ENCODE peak calls at places on chromosomes 12 and 14, in four cellular contexts. One of them, this sample, is unnamed.

GRCh38 chr12:73321776-73322175 is 1049.6 kb downstream of the TRHDE start:
- DNase-seq in H1: no peak
- DNase-seq in GM12878: no peak
- DNase-seq in K562: no peak
- DNase-seq in this sample: no peak

GRCh38 chr14:32313977-32314376 is 15.1 kb upstream of the AKAP6 start:
- DNase-seq in H1: no peak
- DNase-seq in GM12878: no peak
- DNase-seq in K562: no peak
- DNase-seq in this sample: no peak

GRCh38 chr12:102095677-102096263 is 24.1 kb downstream of the NUP37 start:
- DNase-seq in GM12878: peak
- DNase-seq in H1: no peak
- DNase-seq in K562: peak
- DNase-seq in this sample: peak

GRCh38 chr12:12990700-12991468 is 9.2 kb downstream of the HEBP1 start:
- DNase-seq in GM12878: no peak
- DNase-seq in H1: no peak
- DNase-seq in K562: no peak
- DNase-seq in this sample: no peak

GRCh38 chr14:81169711-81170103 is 51.1 kb downstream of the GTF2A1 start:
- DNase-seq in K562: no peak
- DNase-seq in H1: no peak
- DNase-seq in GM12878: no peak
- DNase-seq in this sample: peak

GRCh38 chr12:32344047-32344446 is 55.3 kb upstream of the FGD4 start:
- DNase-seq in GM12878: no peak
- DNase-seq in K562: no peak
- DNase-seq in H1: no peak
- DNase-seq in this sample: no peak

GRCh38 chr14:91835197-91835919 is 32.0 kb downstream of the TC2N start:
- DNase-seq in H1: no peak
- DNase-seq in K562: no peak
- DNase-seq in GM12878: no peak
- DNase-seq in this sample: no peak

GRCh38 chr12:106058256-106059182 is 80.2 kb downstream of the NUAK1 start:
- DNase-seq in GM12878: no peak
- DNase-seq in K562: no peak
- DNase-seq in H1: no peak
- DNase-seq in this sample: no peak

GRCh38 chr14:99241314-99242035 is 30.5 kb downstream of the BCL11B start:
- DNase-seq in H1: no peak
- DNase-seq in GM12878: no peak
- DNase-seq in K562: no peak
- DNase-seq in this sample: no peak

GRCh38 chr14:104682107-104682593 is 7.3 kb upstream of the INF2 start:
- DNase-seq in K562: no peak
- DNase-seq in GM12878: no peak
- DNase-seq in H1: peak
- DNase-seq in this sample: peak

GRCh38 chr14:104676130-104676693 is 13.2 kb upstream of the INF2 start:
- DNase-seq in K562: no peak
- DNase-seq in GM12878: no peak
- DNase-seq in H1: no peak
- DNase-seq in this sample: no peak

GRCh38 chr12:93746572-93747168 is 69.5 kb downstream of the CRADD start:
- DNase-seq in H1: no peak
- DNase-seq in GM12878: no peak
- DNase-seq in K562: no peak
- DNase-seq in this sample: no peak

GRCh38 chr12:4285070-4285469 is 11.5 kb downstream of the CCND2 start:
- DNase-seq in H1: no peak
- DNase-seq in K562: no peak
- DNase-seq in GM12878: no peak
- DNase-seq in this sample: no peak

GRCh38 chr12:11719678-11720099 is 70.2 kb downstream of the ETV6 start:
- DNase-seq in K562: no peak
- DNase-seq in H1: no peak
- DNase-seq in GM12878: no peak
- DNase-seq in this sample: peak

GRCh38 chr14:32252030-32252670 is 49.1 kb upstream of the RNU6-8 start:
- DNase-seq in H1: peak
- DNase-seq in K562: peak
- DNase-seq in GM12878: peak
- DNase-seq in this sample: peak

GRCh38 chr12:76552343-76552938 is 7.1 kb downstream of the OSBPL8 start:
- DNase-seq in GM12878: no peak
- DNase-seq in H1: no peak
- DNase-seq in K562: no peak
- DNase-seq in this sample: no peak

GRCh38 chr12:28855761-28856160 is 293.3 kb upstream of the FAR2 start:
- DNase-seq in H1: no peak
- DNase-seq in GM12878: no peak
- DNase-seq in K562: no peak
- DNase-seq in this sample: no peak

GRCh38 chr12:104792570-104792969 is 165.5 kb downstream of the SLC41A2 start:
- DNase-seq in K562: no peak
- DNase-seq in H1: no peak
- DNase-seq in GM12878: no peak
- DNase-seq in this sample: no peak

GRCh38 chr14:60093606-60094005 is 1.9 kb downstream of the PCNX4 start:
- DNase-seq in GM12878: no peak
- DNase-seq in H1: no peak
- DNase-seq in K562: no peak
- DNase-seq in this sample: no peak

GRCh38 chr14:34372766-34373165 is 89.3 kb downstream of the SPTSSA start:
- DNase-seq in H1: no peak
- DNase-seq in GM12878: no peak
- DNase-seq in K562: no peak
- DNase-seq in this sample: no peak

GRCh38 chr12:113757223-113758002 is 208.7 kb downstream of the RBM19 start:
- DNase-seq in GM12878: no peak
- DNase-seq in H1: no peak
- DNase-seq in K562: no peak
- DNase-seq in this sample: no peak

GRCh38 chr12:48115957-48116356 is 3.2 kb upstream of the PFKM start:
- DNase-seq in GM12878: no peak
- DNase-seq in H1: no peak
- DNase-seq in K562: no peak
- DNase-seq in this sample: no peak

GRCh38 chr12:48121522-48121921 is 2.4 kb downstream of the PFKM start:
- DNase-seq in H1: no peak
- DNase-seq in GM12878: no peak
- DNase-seq in K562: no peak
- DNase-seq in this sample: no peak

GRCh38 chr12:48119834-48120195 is 651 bp downstream of the PFKM start:
- DNase-seq in K562: no peak
- DNase-seq in H1: no peak
- DNase-seq in GM12878: no peak
- DNase-seq in this sample: peak

GRCh38 chr12:48119078-48119833 is at the start of gene PFKM:
- DNase-seq in GM12878: peak
- DNase-seq in K562: peak
- DNase-seq in H1: peak
- DNase-seq in this sample: peak

GRCh38 chr12:48118491-48118890 is 673 bp upstream of the PFKM start:
- DNase-seq in K562: peak
- DNase-seq in GM12878: no peak
- DNase-seq in H1: no peak
- DNase-seq in this sample: no peak
- TF ChIP-seq NRF1 in K562: no peak
- TF ChIP-seq NRF1 in GM12878: no peak
- TF ChIP-seq NRF1 in H1: no peak
- TF ChIP-seq NRF1 in this sample: no peak

GRCh38 chr14:65019944-65020566 is 33.4 kb downstream of the FNTB start:
- DNase-seq in H1: no peak
- DNase-seq in GM12878: no peak
- DNase-seq in K562: peak
- DNase-seq in this sample: peak
- TF ChIP-seq NRF1 in H1: no peak
- TF ChIP-seq NRF1 in GM12878: no peak
- TF ChIP-seq NRF1 in K562: no peak
- TF ChIP-seq NRF1 in this sample: no peak

GRCh38 chr14:95535226-95536021 is 574 bp downstream of the GLRX5 start:
- DNase-seq in H1: no peak
- DNase-seq in GM12878: no peak
- DNase-seq in K562: no peak
- DNase-seq in this sample: peak
- TF ChIP-seq NRF1 in H1: no peak
- TF ChIP-seq NRF1 in GM12878: no peak
- TF ChIP-seq NRF1 in K562: no peak
- TF ChIP-seq NRF1 in this sample: no peak

GRCh38 chr14:24071836-24072420 is 566 bp downstream of the CPNE6 start:
- DNase-seq in H1: no peak
- DNase-seq in K562: no peak
- DNase-seq in GM12878: no peak
- DNase-seq in this sample: no peak
- TF ChIP-seq NRF1 in H1: no peak
- TF ChIP-seq NRF1 in K562: no peak
- TF ChIP-seq NRF1 in GM12878: no peak
- TF ChIP-seq NRF1 in this sample: no peak